ENCODE peak calls at places on chromosomes 3 and 15, in six cellular contexts. H is tibial artery, L is colonic mucosa, Q is cardiac muscle cell, S is thoracic aorta, M is left lung. F is an unnamed sample.

GRCh38 chr3:123275691-123276090 is 73.9 kb downstream of the SEC22A start:
- DNase-seq in L (no peak), H (no peak), M (no peak), S (no peak), Q (no peak), F (no peak)

GRCh38 chr15:78007965-78008886 is 69.3 kb downstream of the TBC1D2B start:
- DNase-seq in M (peak), H (peak), L (peak), Q (no peak), S (no peak), F (peak)

GRCh38 chr15:85407421-85408269 is 27.2 kb downstream of the AKAP13 start:
- DNase-seq in H (no peak), L (peak), S (peak), M (peak), Q (no peak), F (peak)

GRCh38 chr3:150132101-150132749 is 161.5 kb upstream of the PFN2 start:
- DNase-seq in L (no peak), S (no peak), Q (no peak), H (no peak), M (no peak), F (peak)

GRCh38 chr3:188170461-188171459 is 16.8 kb downstream of the LPP start:
- DNase-seq in L (peak), H (no peak), Q (no peak), S (no peak), M (no peak), F (no peak)

GRCh38 chr15:66840615-66841014 is 138.6 kb downstream of the SMAD6 start:
- DNase-seq in H (peak), Q (no peak), S (no peak), L (no peak), M (no peak), F (peak)

GRCh38 chr3:157544501-157545139 is 41.4 kb upstream of the VEPH1 start:
- DNase-seq in H (no peak), Q (no peak), S (no peak), L (no peak), M (no peak), F (peak)

GRCh38 chr15:34795267-34796081 is at the start of gene ACTC1:
- DNase-seq in L (no peak), M (no peak), Q (peak), H (peak), S (peak), F (peak)

GRCh38 chr3:67647390-67647878 is 7.0 kb downstream of the SUCLG2 start:
- DNase-seq in L (peak), M (peak), Q (no peak), H (no peak), S (no peak), F (peak)

GRCh38 chr3:188720636-188721035 is 451.1 kb upstream of the TPRG1 start:
- DNase-seq in S (no peak), L (no peak), M (no peak), Q (no peak), H (no peak), F (peak)

GRCh38 chr3:10981961-10982360 is 10.6 kb upstream of the SLC6A1 start:
- DNase-seq in L (no peak), H (no peak), Q (peak), M (no peak), S (no peak), F (no peak)

GRCh38 chr15:31298707-31299172 is 27.9 kb upstream of the KLF13 start:
- DNase-seq in L (no peak), Q (no peak), H (peak), S (no peak), M (no peak), F (no peak)

GRCh38 chr3:25679166-25679565 is 14.5 kb upstream of the TOP2B start:
- DNase-seq in M (no peak), S (no peak), L (no peak), H (no peak), Q (no peak), F (no peak)

GRCh38 chr3:124792341-124793034 is 62.2 kb downstream of the UMPS start:
- DNase-seq in L (no peak), S (no peak), M (no peak), H (no peak), Q (no peak), F (peak)

GRCh38 chr3:99901200-99901926 is 83.7 kb downstream of the CMSS1 start:
- DNase-seq in S (no peak), L (no peak), M (no peak), Q (no peak), H (no peak), F (peak)

GRCh38 chr3:40613306-40613705 is 88.5 kb downstream of the ZNF621 start:
- DNase-seq in Q (no peak), S (no peak), L (no peak), H (no peak), M (no peak), F (no peak)

GRCh38 chr3:33954956-33955355 is 156.5 kb downstream of the PDCD6IP start:
- DNase-seq in Q (peak), H (no peak), L (no peak), S (no peak), M (no peak), F (peak)

GRCh38 chr15:80301472-80301871 is 49.5 kb upstream of the CTXND1 start:
- DNase-seq in Q (no peak), M (no peak), L (no peak), H (no peak), S (no peak), F (no peak)

GRCh38 chr15:95874625-95875024 is 455.9 kb upstream of the NR2F2 start:
- DNase-seq in L (no peak), S (no peak), H (no peak), Q (no peak), M (no peak), F (peak)

GRCh38 chr3:124315215-124316033 is 323.5 kb upstream of the ROPN1 start:
- DNase-seq in Q (no peak), L (no peak), H (peak), S (peak), M (no peak), F (no peak)

GRCh38 chr15:100114526-100114925 is 227.2 kb downstream of the ADAMTS17 start:
- DNase-seq in H (no peak), M (no peak), Q (peak), S (no peak), L (no peak), F (peak)

GRCh38 chr3:173395073-173395411 is 2.5 kb upstream of the NLGN1 start:
- DNase-seq in H (no peak), S (no peak), L (no peak), M (peak), Q (no peak), F (no peak)

GRCh38 chr3:15859507-15860013 is 61.8 kb upstream of the ANKRD28 start:
- DNase-seq in L (peak), Q (peak), M (peak), S (peak), H (peak), F (peak)

GRCh38 chr3:15860014-15860934 is 62.5 kb upstream of the ANKRD28 start:
- DNase-seq in M (peak), L (peak), Q (peak), S (no peak), H (peak), F (peak)

GRCh38 chr3:15858547-15859506 is 61.0 kb upstream of the ANKRD28 start:
- DNase-seq in Q (peak), M (peak), H (peak), L (peak), S (no peak), F (peak)

GRCh38 chr3:15861163-15861562 is 63.4 kb upstream of the ANKRD28 start:
- DNase-seq in S (no peak), H (no peak), M (no peak), L (no peak), Q (no peak), F (no peak)
- H3K4me3 ChIP-seq in S (no peak), H (no peak), M (no peak), L (peak), Q (no peak), F (peak)

DNA sequence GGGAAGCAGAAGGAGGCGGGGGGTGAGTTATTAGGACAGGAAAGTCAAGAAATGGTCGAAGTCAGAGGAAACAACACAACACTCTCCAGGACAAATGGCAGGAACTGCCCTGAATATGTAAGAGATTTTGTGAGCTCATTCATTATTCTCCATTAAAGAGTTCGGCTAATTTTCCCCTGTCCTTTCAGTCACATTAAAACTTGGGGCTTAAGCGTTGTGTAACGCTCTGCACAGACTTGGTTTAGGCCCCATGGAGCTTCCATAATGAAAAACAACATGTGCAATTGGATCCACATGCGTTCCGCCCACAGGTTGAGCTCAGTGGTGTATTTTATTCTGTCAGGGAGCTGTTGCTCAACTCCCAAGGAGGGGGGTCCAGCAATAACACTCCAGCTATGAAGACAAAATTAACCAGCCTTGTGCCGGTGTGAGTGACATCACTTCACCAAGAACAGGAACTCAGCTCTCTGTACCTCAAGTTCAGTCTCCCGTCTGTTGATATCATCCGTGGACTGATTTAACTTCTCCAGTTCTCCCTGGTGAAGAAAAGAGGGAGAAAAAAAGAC is 2.3 kb downstream of the SH3BP5 start:
- DNase-seq in Q (no peak), M (no peak), H (peak), S (peak), L (no peak), F (peak)
- H3K4me3 ChIP-seq in Q (no peak), M (no peak), H (peak), S (peak), L (no peak), F (peak)

DNA sequence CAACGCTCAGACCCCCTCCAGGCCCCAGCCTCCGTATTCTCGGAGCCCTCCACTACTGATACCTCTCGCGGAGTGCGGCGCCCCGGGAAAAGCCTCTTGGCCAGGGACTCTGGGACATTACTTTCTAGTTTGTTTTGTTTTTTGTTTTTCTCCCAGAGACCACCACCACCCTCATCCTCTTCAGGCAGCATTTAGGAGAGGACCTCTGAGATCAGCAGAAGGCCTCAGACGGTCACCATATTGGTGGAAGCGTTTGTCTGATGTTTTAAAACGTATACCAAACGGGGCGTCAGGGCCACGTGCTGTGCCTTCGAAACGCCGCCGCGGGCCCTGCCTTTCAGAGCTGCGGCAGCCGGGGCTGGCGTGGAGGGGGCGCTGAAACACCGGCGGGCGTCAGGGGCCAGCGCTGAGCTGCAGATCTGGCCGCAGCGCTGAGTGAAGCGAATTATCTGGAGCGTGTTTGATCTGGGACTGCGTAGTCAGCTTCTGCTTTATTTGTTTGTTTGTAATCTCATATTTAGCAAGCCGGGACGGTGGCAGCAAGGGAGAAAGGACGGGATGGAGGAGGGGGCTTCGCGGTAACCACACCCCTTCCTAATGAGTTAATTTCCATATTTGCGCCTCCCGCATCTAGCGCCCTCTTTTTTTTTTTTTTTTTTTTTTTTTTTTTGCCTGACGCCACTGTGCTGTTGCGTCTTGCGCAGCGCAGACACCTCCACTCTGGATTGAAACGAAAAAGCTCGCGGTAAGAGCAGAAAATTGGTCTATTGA is 14.8 kb downstream of the SOX2 start:
- DNase-seq in H (no peak), S (no peak), L (no peak), Q (peak), M (no peak), F (no peak)
- H3K4me3 ChIP-seq in H (peak), S (peak), L (peak), Q (peak), M (peak), F (peak)

DNA sequence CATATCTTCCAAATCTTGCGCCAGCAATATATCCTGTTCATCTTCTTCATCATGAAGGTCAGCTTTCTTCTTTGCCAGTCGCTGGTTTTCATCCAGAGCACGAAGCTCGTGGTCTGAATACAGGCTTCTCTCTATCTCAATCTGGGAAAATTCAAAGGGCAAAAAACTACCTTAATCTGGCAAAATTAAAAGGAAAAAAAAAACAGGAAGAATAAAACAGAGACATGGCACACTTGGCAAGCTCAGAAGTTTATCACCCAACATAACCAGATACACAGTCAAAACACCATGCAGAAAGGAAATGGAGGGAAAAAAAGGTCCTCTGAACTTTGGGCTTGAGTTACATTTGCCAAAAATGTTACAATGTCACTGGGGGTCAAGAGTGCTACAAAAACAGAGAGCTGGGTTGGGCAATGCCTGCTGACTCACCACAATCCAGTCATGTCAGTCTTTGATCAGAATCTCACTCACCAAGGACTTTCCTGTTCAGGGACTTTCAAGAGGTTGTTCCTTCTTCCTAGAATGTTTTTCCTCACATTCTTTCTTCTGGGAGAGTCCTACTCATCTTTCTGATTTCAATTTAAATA is 1.5 kb downstream of the MRPL46 start:
- DNase-seq in L (no peak), S (no peak), H (no peak), M (no peak), Q (no peak), F (peak)
- H3K4me3 ChIP-seq in L (no peak), S (no peak), H (peak), M (no peak), Q (no peak), F (no peak)

GRCh38 chr3:179942560-179943075 is 94.1 kb downstream of the PEX5L start:
- DNase-seq in H (no peak), M (no peak), Q (no peak), S (no peak), L (no peak), F (no peak)
- H3K4me3 ChIP-seq in H (peak), M (no peak), Q (no peak), S (peak), L (no peak), F (peak)

GRCh38 chr3:50503947-50504346 is 513 bp upstream of the CACNA2D2 start:
- DNase-seq in M (no peak), Q (peak), H (no peak), S (no peak), L (no peak), F (no peak)
- H3K4me3 ChIP-seq in M (peak), Q (peak), H (peak), S (peak), L (no peak), F (no peak)

GRCh38 chr3:47017504-47018268 is 38.2 kb downstream of the NBEAL2 start:
- DNase-seq in Q (no peak), S (no peak), L (no peak), M (peak), H (no peak), F (peak)

GRCh38 chr3:47016086-47016933 is 36.8 kb downstream of the NBEAL2 start:
- DNase-seq in Q (no peak), L (no peak), M (no peak), H (no peak), S (no peak), F (no peak)

GRCh38 chr3:47018269-47018611 is 38.8 kb downstream of the NBEAL2 start:
- DNase-seq in L (no peak), M (no peak), H (no peak), S (no peak), Q (no peak), F (no peak)

GRCh38 chr3:47015151-47015550 is 35.7 kb downstream of the NBEAL2 start:
- DNase-seq in Q (no peak), L (no peak), M (no peak), S (no peak), H (no peak), F (no peak)

GRCh38 chr3:47016934-47017435 is 37.5 kb downstream of the NBEAL2 start:
- DNase-seq in Q (no peak), S (no peak), H (no peak), L (no peak), M (peak), F (peak)
- H3K4me3 ChIP-seq in Q (no peak), S (no peak), H (no peak), L (no peak), M (no peak), F (no peak)

DNA sequence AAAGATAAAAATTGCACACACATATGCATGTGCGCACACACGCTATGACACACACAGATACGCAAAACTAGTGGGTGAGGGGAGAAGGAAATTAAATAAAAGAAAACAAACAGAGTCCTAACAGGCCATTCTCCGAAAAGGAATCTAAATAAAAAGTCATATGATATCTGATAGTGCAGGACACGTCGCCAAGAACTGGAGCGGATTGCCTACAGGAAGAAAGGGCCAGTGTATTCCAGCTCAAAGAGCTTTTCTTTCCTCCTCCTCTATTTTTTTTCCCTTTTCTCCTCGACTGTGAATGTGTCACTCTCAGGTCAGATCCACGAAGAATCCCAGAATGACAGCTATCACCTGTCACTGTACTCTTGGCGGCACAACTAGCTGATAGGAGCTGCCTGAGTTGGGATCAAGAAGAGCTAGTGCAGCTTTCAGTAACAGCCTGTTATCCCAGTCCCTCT is 157.8 kb downstream of the TIGIT start:
- DNase-seq in S (no peak), H (no peak), Q (no peak), L (peak), M (no peak), F (peak)
- H3K4me3 ChIP-seq in S (peak), H (peak), Q (peak), L (no peak), M (no peak), F (no peak)

GRCh38 chr15:72229947-72230196 is 1.1 kb downstream of the PKM start:
- DNase-seq in Q (no peak), L (peak), H (no peak), M (no peak), S (no peak), F (no peak)

GRCh38 chr15:72230197-72231065 is 559 bp downstream of the PKM start:
- DNase-seq in M (peak), S (peak), L (peak), H (peak), Q (peak), F (peak)

GRCh38 chr15:72229076-72229946 is 1.7 kb downstream of the PKM start:
- DNase-seq in L (no peak), Q (peak), M (no peak), S (no peak), H (no peak), F (peak)

GRCh38 chr15:72227720-72228119 is 3.3 kb downstream of the PKM start:
- DNase-seq in M (no peak), Q (no peak), L (no peak), H (peak), S (no peak), F (no peak)

GRCh38 chr15:72227192-72227586 is 3.8 kb downstream of the PKM start:
- DNase-seq in S (no peak), Q (no peak), M (no peak), H (peak), L (peak), F (peak)
- H3K4me3 ChIP-seq in S (peak), Q (peak), M (no peak), H (peak), L (peak), F (peak)